ENCODE peak calls at places on chromosome 22, in five cellular contexts. T is KG1, B is LoVo, X is pancreas, I is T-helper 2 cell. V is an unnamed sample.
A peak's percentile ranks its signal among the peaks of the same experiment; 100 is the strongest.

GRCh38 chr22:23276656-23277582 is 96.6 kb downstream of the BCR start:
- DNase-seq in T (no peak), I (no peak), B (no peak), X (no peak), V (no peak)

GRCh38 chr22:24730864-24731263 is 43.7 kb downstream of the PIWIL3 start:
- DNase-seq in I (no peak), B (no peak), T (no peak), X (no peak), V (no peak)

GRCh38 chr22:27434898-27435297 is 366.7 kb downstream of the MN1 start:
- DNase-seq in T (no peak), X (no peak), I (no peak), B (no peak), V (no peak)

GRCh38 chr22:20559174-20559760 is 51.9 kb downstream of the MED15 start:
- DNase-seq in I (no peak), T (no peak), X (no peak), B (no peak), V (no peak)

GRCh38 chr22:42646569-42647525 is 2.3 kb downstream of the CYB5R3 start:
- DNase-seq in T (no peak), B (no peak), I (no peak), X (peak; percentile 71), V (no peak)

GRCh38 chr22:42425337-42425988 is 6.7 kb downstream of the NFAM1 start:
- DNase-seq in I (no peak), B (no peak), T (no peak), X (no peak), V (no peak)

GRCh38 chr22:23144432-23144831 is 845 bp upstream of the RAB36 start:
- DNase-seq in B (no peak), X (no peak), T (no peak), I (no peak), V (no peak)

GRCh38 chr22:18110194-18110943 is at the start of gene TUBA8:
- DNase-seq in X (peak; percentile 48), I (peak; percentile 25), T (no peak), B (no peak), V (no peak)

GRCh38 chr22:35575116-35575748 is 34.6 kb downstream of the RASD2 start:
- DNase-seq in T (no peak), X (no peak), I (peak; percentile 15), B (no peak), V (no peak)

GRCh38 chr22:49362393-49362792 is 465.3 kb downstream of the BRD1 start:
- DNase-seq in B (no peak), I (no peak), X (no peak), T (no peak), V (no peak)

GRCh38 chr22:38202437-38203089 is 769 bp downstream of the MAFF start:
- DNase-seq in T (no peak), X (peak; percentile 77), B (peak; percentile 75), I (peak; percentile 80), V (peak; percentile 80)

GRCh38 chr22:49284389-49284788 is 543.3 kb downstream of the BRD1 start:
- DNase-seq in I (no peak), X (no peak), T (no peak), B (no peak), V (no peak)

GRCh38 chr22:48588881-48589450 is 1238.7 kb downstream of the BRD1 start:
- DNase-seq in I (no peak), T (no peak), B (no peak), X (no peak), V (no peak)

GRCh38 chr22:19019679-19020032 is 83.6 kb upstream of the PRODH start:
- DNase-seq in B (no peak), X (no peak), T (no peak), I (no peak), V (no peak)

GRCh38 chr22:45639747-45640102 is 31.9 kb upstream of the ATXN10 start:
- DNase-seq in T (no peak), X (no peak), B (no peak), I (peak; percentile 24), V (no peak)

GRCh38 chr22:47188337-47189055 is 426.0 kb downstream of the TBC1D22A start:
- DNase-seq in I (no peak), X (no peak), T (no peak), B (no peak), V (peak; percentile 30)

GRCh38 chr22:39488563-39489083 is 13.5 kb upstream of the MIEF1 start:
- DNase-seq in T (no peak), B (no peak), I (no peak), X (no peak), V (no peak)

GRCh38 chr22:20802452-20802851 is 28.5 kb downstream of the SERPIND1 start:
- DNase-seq in T (no peak), I (no peak), B (no peak), X (no peak), V (no peak)

GRCh38 chr22:44133901-44134511 is 46.7 kb upstream of the PARVG start:
- DNase-seq in T (peak; percentile 75), I (no peak), X (no peak), B (no peak), V (no peak)

GRCh38 chr22:49973018-49973965 is 12.7 kb downstream of the PIM3 start:
- DNase-seq in T (no peak), I (peak; percentile 65), X (no peak), B (no peak), V (no peak)

GRCh38 chr22:37267128-37267587 is 15.2 kb upstream of the CYTH4 start:
- DNase-seq in X (no peak), I (peak; percentile 69), T (peak; percentile 27), B (no peak), V (peak; percentile 71)

GRCh38 chr22:29691636-29692326 is 28.0 kb upstream of the CABP7 start:
- DNase-seq in I (no peak), B (no peak), X (no peak), T (no peak), V (no peak)

GRCh38 chr22:45103756-45104155 is 60.0 kb upstream of the NUP50 start:
- DNase-seq in B (no peak), X (no peak), T (no peak), I (no peak), V (no peak)

GRCh38 chr22:25054943-25055511 is 102.5 kb downstream of the KIAA1671 start:
- DNase-seq in I (peak; percentile 62), X (no peak), B (no peak), T (no peak), V (no peak)

GRCh38 chr22:50656122-50657070 is 16.2 kb upstream of the SHANK3 start:
- DNase-seq in T (no peak), I (no peak), X (no peak), B (peak; percentile 14), V (no peak)

V was measured in CD8-positive, alpha-beta memory T cell.